ENCODE peak calls at places on chromosomes 3 and 15, in four cellular contexts. O, I, J and L are unnamed samples.
A peak's percentile ranks its signal among the peaks of the same experiment; 100 is the strongest.

GRCh38 chr15:72009207-72009606 is 108.7 kb downstream of the MYO9A start:
- DNase-seq in J (no peak), I (peak; percentile 20), O (no peak), L (no peak)

GRCh38 chr15:40471105-40471777 is 457 bp downstream of the CHST14 start:
- DNase-seq in I (no peak), J (peak; percentile 94), O (no peak), L (no peak)

GRCh38 chr3:170802164-170803151 is 67.5 kb downstream of the RPL22L1 start:
- DNase-seq in I (no peak), J (peak; percentile 29), O (no peak), L (no peak)

GRCh38 chr3:112333002-112333385 is at the start of gene CD200:
- DNase-seq in J (no peak), I (no peak), O (no peak), L (peak; percentile 32)

GRCh38 chr15:36940636-36941285 is 159.6 kb downstream of the MEIS2 start:
- DNase-seq in J (no peak), I (no peak), O (no peak), L (no peak)

GRCh38 chr3:19256313-19256712 is 108.0 kb downstream of the KCNH8 start:
- DNase-seq in I (no peak), J (no peak), O (no peak), L (no peak)

GRCh38 chr15:52392008-52392687 is 96.5 kb upstream of the MYO5C start:
- DNase-seq in I (no peak), O (no peak), J (no peak), L (no peak)

GRCh38 chr15:36734366-36734765 is 154.9 kb downstream of the CDIN1 start:
- DNase-seq in I (no peak), O (no peak), J (no peak), L (no peak)

GRCh38 chr3:125437631-125438435 is 62.7 kb upstream of the ZNF148 start:
- DNase-seq in O (peak; percentile 23), I (no peak), J (peak; percentile 53), L (no peak)

GRCh38 chr15:68552773-68553172 is 26.0 kb upstream of the CORO2B start:
- DNase-seq in J (no peak), O (no peak), I (no peak), L (no peak)

GRCh38 chr15:65303687-65304392 is 637 bp upstream of the RNU5B-1 start:
- DNase-seq in J (no peak), I (no peak), O (peak; percentile 18), L (no peak)

GRCh38 chr3:178385280-178385952 is 150.8 kb upstream of the KCNMB2 start:
- DNase-seq in I (no peak), O (no peak), J (peak; percentile 19), L (no peak)

GRCh38 chr3:32432711-32433530 is 41.3 kb downstream of the CMTM7 start:
- DNase-seq in J (no peak), I (peak; percentile 55), O (peak; percentile 60), L (no peak)

GRCh38 chr15:78263907-78264303 is 457 bp upstream of the DNAJA4 start:
- DNase-seq in J (peak; percentile 30), O (no peak), I (no peak), L (no peak)

GRCh38 chr3:100277255-100277800 is 16.5 kb downstream of the TBC1D23 start:
- DNase-seq in O (no peak), J (no peak), I (no peak), L (no peak)

GRCh38 chr3:30188713-30189112 is 417.7 kb upstream of the TGFBR2 start:
- DNase-seq in J (no peak), I (no peak), O (no peak), L (no peak)

GRCh38 chr15:53716909-53717878 is 42.3 kb downstream of the WDR72 start:
- DNase-seq in O (no peak), I (no peak), J (no peak), L (no peak)

GRCh38 chr15:44734839-44735481 is 1.4 kb upstream of the TRIM69 start:
- DNase-seq in O (no peak), J (no peak), I (no peak), L (no peak)

GRCh38 chr3:177729939-177730700 is 532.8 kb upstream of the TBL1XR1 start:
- DNase-seq in O (no peak), J (no peak), I (no peak), L (no peak)

GRCh38 chr3:10707089-10707983 is 108.7 kb upstream of the SLC6A11 start:
- DNase-seq in I (no peak), O (no peak), J (no peak), L (no peak)

GRCh38 chr3:10700821-10701220 is 115.2 kb upstream of the SLC6A11 start:
- DNase-seq in O (no peak), I (no peak), J (no peak), L (no peak)

GRCh38 chr3:10702961-10703740 is 112.9 kb upstream of the SLC6A11 start:
- DNase-seq in O (no peak), J (peak; percentile 92), I (no peak), L (no peak)

GRCh38 chr3:10706156-10707088 is 109.6 kb upstream of the SLC6A11 start:
- DNase-seq in I (no peak), O (no peak), J (no peak), L (no peak)

DNA sequence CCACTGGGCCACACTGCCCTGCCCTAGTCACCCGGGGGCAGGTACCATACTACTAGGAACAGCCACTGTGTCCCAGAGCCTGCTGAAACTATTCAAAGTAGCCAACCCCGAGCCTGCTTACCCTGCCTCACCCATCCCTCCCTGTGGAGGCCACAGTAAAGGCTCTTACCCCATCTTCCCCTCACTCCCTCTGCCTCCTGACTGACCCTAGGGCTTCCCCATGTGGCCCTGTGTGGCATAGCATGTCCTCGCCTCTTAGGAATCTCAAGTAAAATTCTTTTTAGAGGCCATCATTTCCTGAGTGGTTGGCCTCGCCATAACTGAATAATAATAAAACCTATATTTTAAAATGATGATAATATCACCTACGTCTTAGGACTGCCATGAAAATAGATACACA is 112.2 kb upstream of the SLC6A11 start:
- DNase-seq in I (no peak), J (no peak), O (peak; percentile 10), L (no peak)
- TF ChIP-seq SPI1 in I (no peak), J (no peak), O (no peak), L (no peak)

DNA sequence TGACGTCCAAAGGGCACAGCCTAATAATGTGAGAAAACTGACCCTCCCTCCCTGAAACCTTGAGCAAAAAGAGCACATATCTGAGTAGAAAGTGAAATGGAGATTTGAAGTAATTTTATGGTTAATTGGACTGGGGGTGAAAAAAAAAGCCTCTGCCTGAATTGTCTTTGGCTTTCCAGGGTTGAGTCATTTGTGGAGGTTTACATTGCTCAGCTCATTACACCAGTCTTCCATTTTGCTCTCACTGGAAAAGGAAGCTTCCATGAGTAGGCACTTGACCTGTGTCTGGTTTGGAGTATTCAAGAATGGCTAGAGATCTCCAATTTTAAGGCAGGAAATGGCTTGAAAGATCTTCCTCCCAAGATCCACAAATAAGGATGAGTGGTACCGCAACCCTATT is 273.9 kb downstream of the PDCD6IP start:
- DNase-seq in O (no peak), I (no peak), J (no peak), L (no peak)
- TF ChIP-seq SPI1 in O (no peak), I (no peak), J (no peak), L (no peak)

GRCh38 chr15:98729446-98730042 is 81.2 kb downstream of the IGF1R start:
- DNase-seq in J (no peak), O (no peak), I (no peak), L (no peak)

GRCh38 chr15:98725874-98726273 is 77.5 kb downstream of the IGF1R start:
- DNase-seq in I (no peak), O (no peak), J (no peak), L (no peak)

GRCh38 chr15:98728811-98729160 is 80.4 kb downstream of the IGF1R start:
- DNase-seq in O (no peak), I (no peak), J (no peak), L (no peak)

GRCh38 chr15:98727115-98728040 is 79.0 kb downstream of the IGF1R start:
- DNase-seq in O (no peak), I (no peak), J (no peak), L (no peak)

DNA sequence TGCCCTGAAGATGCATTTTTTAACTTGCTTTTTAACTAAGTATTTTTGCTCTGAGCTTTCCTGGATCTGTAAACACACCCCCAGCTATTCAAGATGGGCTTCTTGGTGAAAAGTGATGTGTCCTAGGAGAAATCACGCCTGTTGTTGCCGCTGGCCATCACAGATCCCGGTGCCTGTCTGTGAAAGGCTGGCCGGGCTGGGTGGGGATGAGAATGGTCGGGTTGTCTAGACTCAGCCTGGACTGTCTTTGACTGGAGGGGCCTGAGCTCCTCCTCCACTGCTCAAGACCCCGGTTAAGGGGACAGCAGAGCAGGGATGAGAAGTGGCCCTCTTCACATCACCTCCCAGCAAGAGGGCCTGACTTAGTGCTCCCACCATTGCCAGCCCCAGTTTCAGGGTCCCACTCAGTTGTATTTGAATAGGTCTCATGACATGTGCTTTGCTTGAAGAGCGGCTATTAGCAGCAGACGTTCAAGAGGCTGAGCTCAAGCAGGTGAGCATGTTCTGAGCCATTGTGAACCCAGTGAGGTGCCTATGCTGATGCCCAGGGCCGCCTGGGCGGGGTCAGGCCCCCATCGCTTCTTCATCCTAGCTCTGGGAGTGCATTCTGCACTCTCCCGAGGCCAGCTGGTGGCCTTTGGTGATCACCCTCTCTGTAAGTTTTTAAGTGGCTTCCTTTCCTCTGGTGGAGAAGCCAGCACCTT is 79.9 kb downstream of the IGF1R start:
- DNase-seq in J (no peak), O (no peak), I (no peak), L (no peak)
- TF ChIP-seq SPI1 in J (no peak), O (no peak), I (no peak), L (no peak)

GRCh38 chr15:66359740-66360139 is 3.3 kb upstream of the TIPIN start:
- DNase-seq in I (peak; percentile 24), O (no peak), J (no peak), L (no peak)

GRCh38 chr15:66356359-66357236 is at the start of gene TIPIN:
- DNase-seq in O (peak; percentile 98), J (peak; percentile 94), I (peak; percentile 87), L (peak; percentile 81)

GRCh38 chr15:66356069-66356358 is 471 bp downstream of the TIPIN start:
- DNase-seq in J (no peak), O (peak; percentile 41), I (no peak), L (no peak)
- TF ChIP-seq SPI1 in J (no peak), O (no peak), I (no peak), L (no peak)